ENCODE peak calls at places on chromosomes 11 and 22, in four cellular contexts. T, H, N and L are unnamed samples.

GRCh38 chr22:47847281-47847890 is 1084.9 kb downstream of the TBC1D22A start:
- DNase-seq in T (no peak), H (no peak), N (no peak), L (no peak)

GRCh38 chr22:23053051-23053707 is 17.1 kb upstream of the GNAZ start:
- DNase-seq in N (no peak), T (no peak), H (no peak), L (no peak)

GRCh38 chr11:119187123-119187892 is 2.0 kb downstream of the NHERF4 start:
- DNase-seq in N (no peak), H (no peak), T (no peak), L (no peak)

GRCh38 chr11:32884770-32885384 is 7.7 kb upstream of the QSER1 start:
- DNase-seq in T (peak), H (no peak), N (peak), L (peak)

GRCh38 chr11:107716884-107717532 is 5.2 kb upstream of the SLN start:
- DNase-seq in N (no peak), H (no peak), T (no peak), L (no peak)

GRCh38 chr22:40855960-40856512 is 403 bp downstream of the ST13 start:
- DNase-seq in T (peak), H (no peak), N (peak), L (peak)

GRCh38 chr11:65279713-65280459 is 18.1 kb downstream of the POLA2 start:
- DNase-seq in N (peak), H (peak), T (peak), L (peak)

GRCh38 chr22:40975346-40975745 is 24.2 kb downstream of the RBX1 start:
- DNase-seq in H (no peak), N (no peak), T (no peak), L (no peak)

GRCh38 chr11:67349036-67349435 is 4.3 kb downstream of the POLD4 start:
- DNase-seq in H (no peak), N (no peak), T (no peak), L (no peak)

GRCh38 chr11:94504689-94505293 is 7.5 kb upstream of the C11orf97 start:
- DNase-seq in H (no peak), N (peak), T (peak), L (peak)

GRCh38 chr11:20443596-20443995 is 56.1 kb downstream of the PRMT3 start:
- DNase-seq in H (no peak), T (peak), N (peak), L (peak)

GRCh38 chr11:75789521-75789920 is 20.9 kb downstream of the DGAT2 start:
- DNase-seq in N (no peak), T (no peak), H (no peak), L (no peak)

GRCh38 chr22:49533886-49534285 is 293.8 kb downstream of the BRD1 start:
- DNase-seq in N (no peak), H (no peak), T (no peak), L (no peak)

GRCh38 chr11:32225491-32226285 is 134.8 kb downstream of the RCN1 start:
- DNase-seq in H (no peak), N (no peak), T (no peak), L (no peak)

GRCh38 chr11:63837719-63838118 is 1.2 kb upstream of the MARK2 start:
- DNase-seq in N (no peak), H (no peak), T (no peak), L (no peak)

GRCh38 chr11:78231962-78232459 is 43.3 kb downstream of the USP35 start:
- DNase-seq in H (no peak), T (peak), N (peak), L (peak)

GRCh38 chr11:131065435-131066295 is 149.4 kb upstream of the SNX19 start:
- DNase-seq in T (no peak), H (no peak), N (no peak), L (no peak)

GRCh38 chr22:38205261-38206128 is 3.7 kb downstream of the MAFF start:
- DNase-seq in T (peak), N (peak), H (no peak), L (peak)

GRCh38 chr11:45145421-45146071 is 893 bp upstream of the PRDM11 start:
- DNase-seq in N (peak), T (peak), H (no peak), L (peak)

GRCh38 chr11:47593492-47593933 is 698 bp downstream of the C1QTNF4 start:
- DNase-seq in T (no peak), H (no peak), N (no peak), L (no peak)

GRCh38 chr11:65538232-65538914 is 13.5 kb downstream of the SCYL1 start:
- DNase-seq in H (no peak), T (no peak), N (no peak), L (no peak)

GRCh38 chr22:24542641-24543040 is 12.3 kb downstream of the GUCD1 start:
- DNase-seq in H (no peak), T (no peak), N (no peak), L (no peak)

GRCh38 chr11:46381046-46381835 is at the start of gene MDK:
- DNase-seq in T (no peak), H (no peak), N (no peak), L (no peak)